ENCODE peak calls at places on chromosomes 2 and 18, in six cellular contexts. G is Calu3, S is sigmoid colon, R is AG09309, V is activated B cell treated with CpG ODN at 0.5 μM for 24 hours, D is endothelial cell. M is an unnamed sample.

GRCh38 chr18:55858661-55859111 is 270.7 kb upstream of the TCF4 start:
- DNase-seq in G (no peak), S (no peak), R (no peak), V (no peak), D (no peak), M (no peak)

GRCh38 chr2:24539258-24539657 is 48.2 kb downstream of the NCOA1 start:
- DNase-seq in G (no peak), S (no peak), R (no peak), V (no peak), D (no peak), M (no peak)

GRCh38 chr2:23249348-23249747 is 135.6 kb upstream of the KLHL29 start:
- DNase-seq in G (no peak), S (peak), R (no peak), V (no peak), D (no peak), M (no peak)

GRCh38 chr2:152433814-152434213 is 98.8 kb downstream of the FMNL2 start:
- DNase-seq in G (no peak), S (no peak), R (no peak), V (no peak), D (no peak), M (no peak)

GRCh38 chr2:68813596-68813995 is 57.6 kb downstream of the BMP10 start:
- DNase-seq in G (no peak), S (no peak), R (no peak), V (no peak), D (no peak), M (no peak)

GRCh38 chr2:37324786-37325624 is at the start of gene PRKD3:
- DNase-seq in G (peak), S (peak), R (no peak), V (peak), D (peak), M (peak)

GRCh38 chr2:199914372-199914958 is 3.4 kb downstream of the C2orf69 start:
- DNase-seq in G (no peak), S (no peak), R (no peak), V (no peak), D (no peak), M (no peak)

GRCh38 chr2:115807302-115807701 is 1364.9 kb downstream of the DPP10 start:
- DNase-seq in G (no peak), S (no peak), R (no peak), V (no peak), D (no peak), M (no peak)

GRCh38 chr18:54130177-54130576 is 94.3 kb downstream of the MBD2 start:
- DNase-seq in G (no peak), S (no peak), R (no peak), V (no peak), D (no peak), M (no peak)

DNA sequence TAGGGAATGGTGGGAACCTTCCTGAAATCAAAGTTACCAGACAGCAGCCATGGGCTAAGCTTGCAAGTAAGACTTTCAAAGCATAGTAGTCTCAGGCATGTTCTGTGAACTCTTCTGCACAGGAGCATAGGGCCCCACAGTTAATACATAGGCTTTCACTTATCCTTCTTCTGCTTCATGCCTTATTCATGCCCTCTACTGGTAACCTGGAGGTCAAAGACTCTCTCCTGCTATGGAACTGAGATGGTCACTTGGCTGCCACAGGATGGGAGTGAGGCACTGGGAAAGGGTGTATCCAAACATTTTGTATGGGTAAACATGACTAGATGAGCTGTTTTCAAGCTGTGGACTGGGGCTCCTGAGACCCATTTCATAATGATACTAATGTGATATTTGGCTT is 49.1 kb upstream of the ZNF638 start:
- DNase-seq in G (no peak), S (no peak), R (no peak), V (no peak), D (no peak), M (no peak)
- TF ChIP-seq CTCF in G (no peak), S (no peak), R (peak), V (no peak), D (no peak), M (no peak)

GRCh38 chr18:58400337-58400885 is 228.5 kb downstream of the ALPK2 start:
- DNase-seq in G (no peak), S (no peak), R (peak), V (no peak), D (no peak), M (no peak)
- TF ChIP-seq CTCF in G (no peak), S (no peak), R (no peak), V (no peak), D (no peak), M (no peak)

GRCh38 chr2:150599889-150600288 is 112.4 kb upstream of the RND3 start:
- DNase-seq in G (no peak), S (no peak), R (no peak), V (no peak), D (no peak), M (no peak)
- TF ChIP-seq CTCF in G (peak), S (no peak), R (no peak), V (no peak), D (peak), M (no peak)

GRCh38 chr2:98824256-98825042 is 93.5 kb upstream of the MGAT4A start:
- DNase-seq in G (no peak), S (no peak), R (no peak), V (no peak), D (no peak), M (no peak)

GRCh38 chr2:98821629-98822135 is 90.8 kb upstream of the MGAT4A start:
- DNase-seq in G (no peak), S (no peak), R (no peak), V (no peak), D (no peak), M (no peak)

GRCh38 chr2:98825043-98825350 is 94.1 kb upstream of the MGAT4A start:
- DNase-seq in G (no peak), S (no peak), R (no peak), V (no peak), D (no peak), M (no peak)

GRCh38 chr2:98823196-98824166 is 92.5 kb upstream of the MGAT4A start:
- DNase-seq in G (no peak), S (no peak), R (no peak), V (no peak), D (no peak), M (no peak)

GRCh38 chr2:98822301-98823164 is 91.6 kb upstream of the MGAT4A start:
- DNase-seq in G (no peak), S (no peak), R (no peak), V (peak), D (peak), M (peak)
- TF ChIP-seq CTCF in G (no peak), S (no peak), R (no peak), V (no peak), D (peak), M (peak)

DNA sequence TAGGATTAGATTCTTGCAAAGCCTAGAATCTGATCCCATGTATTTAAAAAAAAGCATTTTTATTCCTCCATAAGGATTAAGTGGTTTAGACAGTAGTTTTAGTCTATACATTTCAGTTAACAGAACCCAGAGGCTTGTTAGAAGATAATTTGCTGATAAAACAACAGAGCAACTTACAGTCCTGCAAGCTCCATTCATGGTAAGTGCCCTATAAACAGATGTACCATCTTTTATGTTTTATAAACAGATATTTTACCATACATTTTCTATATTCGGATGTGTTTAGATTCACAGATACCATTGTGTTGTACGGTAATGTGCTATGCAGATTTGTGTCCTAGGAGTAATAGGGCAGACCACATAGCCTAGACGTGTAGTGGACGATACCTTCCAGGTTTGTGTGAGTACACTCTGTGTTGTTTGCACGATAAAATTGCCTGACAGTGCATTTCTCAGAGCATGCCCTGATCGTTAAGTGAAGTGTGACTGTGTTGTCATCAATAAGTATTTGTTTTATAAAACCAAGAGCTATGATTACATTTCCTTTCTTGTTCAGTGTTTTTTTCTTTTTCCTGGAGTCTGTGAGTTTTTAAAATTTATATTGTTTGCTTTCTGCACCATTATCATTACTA is 54.2 kb downstream of the CERS6 start:
- DNase-seq in G (no peak), S (no peak), R (no peak), V (no peak), D (no peak), M (no peak)
- TF ChIP-seq CTCF in G (no peak), S (no peak), R (no peak), V (no peak), D (no peak), M (no peak)

DNA sequence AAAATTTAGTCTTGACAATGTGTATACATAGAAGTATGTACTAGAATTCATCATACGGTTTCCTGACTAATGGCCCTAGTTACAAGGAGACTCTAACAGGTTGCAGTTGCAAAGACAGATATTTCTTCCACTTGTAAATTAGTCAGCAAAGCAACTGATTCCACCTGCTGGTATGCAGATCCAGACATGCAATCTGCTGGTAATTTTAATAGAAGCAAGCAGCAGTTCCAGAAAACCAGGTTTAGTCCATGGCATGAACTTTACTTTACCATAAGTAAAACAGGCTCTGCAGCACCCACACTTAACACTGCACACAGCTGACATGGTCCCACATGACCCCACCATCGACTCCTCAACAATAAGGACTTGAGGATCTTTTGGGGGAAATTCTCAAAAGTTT is 110.9 kb upstream of the SP3 start:
- DNase-seq in G (no peak), S (no peak), R (no peak), V (no peak), D (no peak), M (no peak)
- TF ChIP-seq CTCF in G (no peak), S (no peak), R (peak), V (no peak), D (no peak), M (no peak)

GRCh38 chr2:20382965-20383800 is 32.5 kb upstream of the PUM2 start:
- DNase-seq in G (no peak), S (no peak), R (peak), V (no peak), D (no peak), M (no peak)
- TF ChIP-seq CTCF in G (no peak), S (no peak), R (no peak), V (no peak), D (no peak), M (no peak)

GRCh38 chr2:13193900-13194299 is 477.2 kb downstream of the TRIB2 start:
- DNase-seq in G (peak), S (no peak), R (no peak), V (no peak), D (peak), M (no peak)
- TF ChIP-seq CTCF in G (peak), S (no peak), R (peak), V (no peak), D (peak), M (peak)

GRCh38 chr2:63047534-63048281 is 2.9 kb upstream of the OTX1 start:
- DNase-seq in G (no peak), S (peak), R (no peak), V (peak), D (peak), M (no peak)
- TF ChIP-seq CTCF in G (no peak), S (no peak), R (no peak), V (no peak), D (no peak), M (no peak)

GRCh38 chr18:20971886-20972267 is 139.7 kb downstream of the ROCK1 start:
- DNase-seq in G (peak), S (no peak), R (no peak), V (no peak), D (peak), M (no peak)
- TF ChIP-seq CTCF in G (no peak), S (no peak), R (peak), V (no peak), D (peak), M (peak)

M was measured in progenitor cell of endocrine pancreas.